ENCODE peak calls at places on chromosomes 3 and 15, in seven cellular contexts. One of them, this sample, is unnamed.
A peak's percentile ranks its signal among the peaks of the same experiment; 100 is the strongest.

GRCh38 chr3:88231207-88231606 is 81.4 kb downstream of the C3orf38 start:
- DNase-seq in endothelial cell of umbilical vein: no peak
- DNase-seq in prostate gland: no peak
- DNase-seq in Panc1: no peak
- DNase-seq in transverse colon: no peak
- DNase-seq in HCT116: no peak
- DNase-seq in esophagus muscularis mucosa: no peak
- DNase-seq in this sample: no peak

GRCh38 chr3:157130881-157131251 is 29.1 kb downstream of the CCNL1 start:
- DNase-seq in endothelial cell of umbilical vein: no peak
- DNase-seq in prostate gland: no peak
- DNase-seq in Panc1: no peak
- DNase-seq in transverse colon: no peak
- DNase-seq in HCT116: no peak
- DNase-seq in esophagus muscularis mucosa: no peak
- DNase-seq in this sample: no peak

GRCh38 chr3:156176048-156176447 is 55.7 kb downstream of the KCNAB1 start:
- DNase-seq in endothelial cell of umbilical vein: no peak
- DNase-seq in prostate gland: no peak
- DNase-seq in Panc1: no peak
- DNase-seq in transverse colon: no peak
- DNase-seq in HCT116: no peak
- DNase-seq in esophagus muscularis mucosa: peak; percentile 5
- DNase-seq in this sample: no peak

GRCh38 chr15:82172506-82172905 is 90.0 kb downstream of the EFL1 start:
- DNase-seq in endothelial cell of umbilical vein: no peak
- DNase-seq in prostate gland: no peak
- DNase-seq in Panc1: no peak
- DNase-seq in transverse colon: no peak
- DNase-seq in HCT116: peak; percentile 6
- DNase-seq in esophagus muscularis mucosa: no peak
- DNase-seq in this sample: no peak

GRCh38 chr3:118548434-118548833 is 486.2 kb downstream of the IGSF11 start:
- DNase-seq in endothelial cell of umbilical vein: peak; percentile 37
- DNase-seq in prostate gland: no peak
- DNase-seq in Panc1: no peak
- DNase-seq in transverse colon: no peak
- DNase-seq in HCT116: no peak
- DNase-seq in esophagus muscularis mucosa: no peak
- DNase-seq in this sample: no peak

GRCh38 chr3:44981751-44982150 is 5.7 kb downstream of the EXOSC7 start:
- DNase-seq in endothelial cell of umbilical vein: no peak
- DNase-seq in prostate gland: no peak
- DNase-seq in Panc1: no peak
- DNase-seq in transverse colon: no peak
- DNase-seq in HCT116: no peak
- DNase-seq in esophagus muscularis mucosa: no peak
- DNase-seq in this sample: no peak

GRCh38 chr3:136751259-136752045 is 726 bp downstream of the STAG1 start:
- DNase-seq in endothelial cell of umbilical vein: peak; percentile 84
- DNase-seq in prostate gland: peak; percentile 59
- DNase-seq in Panc1: no peak
- DNase-seq in transverse colon: peak; percentile 81
- DNase-seq in HCT116: no peak
- DNase-seq in esophagus muscularis mucosa: peak; percentile 94
- DNase-seq in this sample: peak; percentile 87

GRCh38 chr3:65908588-65908987 is 130.1 kb downstream of the MAGI1 start:
- DNase-seq in endothelial cell of umbilical vein: no peak
- DNase-seq in prostate gland: no peak
- DNase-seq in Panc1: no peak
- DNase-seq in transverse colon: no peak
- DNase-seq in HCT116: no peak
- DNase-seq in esophagus muscularis mucosa: no peak
- DNase-seq in this sample: no peak

GRCh38 chr3:110234831-110235230 is 836.8 kb upstream of the NECTIN3 start:
- DNase-seq in endothelial cell of umbilical vein: no peak
- DNase-seq in prostate gland: no peak
- DNase-seq in Panc1: no peak
- DNase-seq in transverse colon: no peak
- DNase-seq in HCT116: no peak
- DNase-seq in esophagus muscularis mucosa: no peak
- DNase-seq in this sample: no peak

GRCh38 chr15:43383070-43383469 is 12.2 kb downstream of the TUBGCP4 start:
- DNase-seq in endothelial cell of umbilical vein: no peak
- DNase-seq in prostate gland: no peak
- DNase-seq in Panc1: no peak
- DNase-seq in transverse colon: no peak
- DNase-seq in HCT116: no peak
- DNase-seq in esophagus muscularis mucosa: no peak
- DNase-seq in this sample: no peak

GRCh38 chr15:75233504-75234190 is 24.5 kb upstream of the GOLGA6C start:
- DNase-seq in endothelial cell of umbilical vein: no peak
- DNase-seq in prostate gland: no peak
- DNase-seq in Panc1: no peak
- DNase-seq in transverse colon: peak; percentile 2
- DNase-seq in HCT116: no peak
- DNase-seq in esophagus muscularis mucosa: no peak
- DNase-seq in this sample: peak; percentile 59

GRCh38 chr15:65869954-65870871 is 922 bp downstream of the RAB11A start:
- DNase-seq in endothelial cell of umbilical vein: peak; percentile 85
- DNase-seq in prostate gland: peak; percentile 73
- DNase-seq in Panc1: no peak
- DNase-seq in transverse colon: peak; percentile 75
- DNase-seq in HCT116: no peak
- DNase-seq in esophagus muscularis mucosa: no peak
- DNase-seq in this sample: peak; percentile 68

GRCh38 chr15:32723171-32723948 is 5.6 kb downstream of the GREM1 start:
- DNase-seq in endothelial cell of umbilical vein: no peak
- DNase-seq in prostate gland: no peak
- DNase-seq in Panc1: no peak
- DNase-seq in transverse colon: no peak
- DNase-seq in HCT116: no peak
- DNase-seq in esophagus muscularis mucosa: no peak
- DNase-seq in this sample: no peak

GRCh38 chr15:99385865-99386264 is 134.6 kb downstream of the LRRC28 start:
- DNase-seq in endothelial cell of umbilical vein: peak; percentile 53
- DNase-seq in prostate gland: peak; percentile 23
- DNase-seq in Panc1: no peak
- DNase-seq in transverse colon: peak; percentile 75
- DNase-seq in HCT116: no peak
- DNase-seq in esophagus muscularis mucosa: no peak
- DNase-seq in this sample: no peak

GRCh38 chr3:176988795-176989194 is 208.5 kb downstream of the TBL1XR1 start:
- DNase-seq in endothelial cell of umbilical vein: no peak
- DNase-seq in prostate gland: no peak
- DNase-seq in Panc1: no peak
- DNase-seq in transverse colon: no peak
- DNase-seq in HCT116: no peak
- DNase-seq in esophagus muscularis mucosa: no peak
- DNase-seq in this sample: no peak

GRCh38 chr15:33341943-33342342 is 31.2 kb downstream of the RYR3 start:
- DNase-seq in endothelial cell of umbilical vein: no peak
- DNase-seq in prostate gland: no peak
- DNase-seq in Panc1: no peak
- DNase-seq in transverse colon: no peak
- DNase-seq in HCT116: no peak
- DNase-seq in esophagus muscularis mucosa: no peak
- DNase-seq in this sample: no peak

GRCh38 chr3:177615015-177615414 is 417.7 kb upstream of the TBL1XR1 start:
- DNase-seq in endothelial cell of umbilical vein: peak; percentile 90
- DNase-seq in prostate gland: peak; percentile 79
- DNase-seq in Panc1: no peak
- DNase-seq in transverse colon: peak; percentile 54
- DNase-seq in HCT116: no peak
- DNase-seq in esophagus muscularis mucosa: peak; percentile 93
- DNase-seq in this sample: peak; percentile 81

GRCh38 chr15:62165029-62165792 is at the start of gene C2CD4B:
- DNase-seq in endothelial cell of umbilical vein: peak; percentile 89
- DNase-seq in prostate gland: peak; percentile 42
- DNase-seq in Panc1: no peak
- DNase-seq in transverse colon: peak; percentile 72
- DNase-seq in HCT116: no peak
- DNase-seq in esophagus muscularis mucosa: no peak
- DNase-seq in this sample: no peak

GRCh38 chr3:121998588-121999473 is 23.2 kb downstream of the ILDR1 start:
- DNase-seq in endothelial cell of umbilical vein: peak; percentile 41
- DNase-seq in prostate gland: no peak
- DNase-seq in Panc1: no peak
- DNase-seq in transverse colon: no peak
- DNase-seq in HCT116: no peak
- DNase-seq in esophagus muscularis mucosa: peak; percentile 77
- DNase-seq in this sample: no peak

GRCh38 chr3:144109944-144110343 is 138.3 kb downstream of the DIPK2A start:
- DNase-seq in endothelial cell of umbilical vein: no peak
- DNase-seq in prostate gland: no peak
- DNase-seq in Panc1: no peak
- DNase-seq in transverse colon: no peak
- DNase-seq in HCT116: no peak
- DNase-seq in esophagus muscularis mucosa: no peak
- DNase-seq in this sample: no peak

GRCh38 chr3:101151286-101151901 is 158.2 kb upstream of the ABI3BP start:
- DNase-seq in endothelial cell of umbilical vein: no peak
- DNase-seq in prostate gland: no peak
- DNase-seq in Panc1: no peak
- DNase-seq in transverse colon: no peak
- DNase-seq in HCT116: no peak
- DNase-seq in esophagus muscularis mucosa: no peak
- DNase-seq in this sample: no peak

GRCh38 chr3:89314454-89314853 is 207.0 kb downstream of the EPHA3 start:
- DNase-seq in endothelial cell of umbilical vein: no peak
- DNase-seq in prostate gland: no peak
- DNase-seq in Panc1: no peak
- DNase-seq in transverse colon: no peak
- DNase-seq in HCT116: no peak
- DNase-seq in esophagus muscularis mucosa: no peak
- DNase-seq in this sample: no peak

GRCh38 chr3:115800489-115801080 is 177.3 kb downstream of the GAP43 start:
- DNase-seq in endothelial cell of umbilical vein: no peak
- DNase-seq in prostate gland: no peak
- DNase-seq in Panc1: no peak
- DNase-seq in transverse colon: no peak
- DNase-seq in HCT116: no peak
- DNase-seq in esophagus muscularis mucosa: no peak
- DNase-seq in this sample: no peak

GRCh38 chr3:61571516-61572336 is 10.4 kb downstream of the PTPRG start:
- DNase-seq in endothelial cell of umbilical vein: peak; percentile 73
- DNase-seq in prostate gland: no peak
- DNase-seq in Panc1: no peak
- DNase-seq in transverse colon: no peak
- DNase-seq in HCT116: no peak
- DNase-seq in esophagus muscularis mucosa: peak; percentile 85
- DNase-seq in this sample: no peak

DNA sequence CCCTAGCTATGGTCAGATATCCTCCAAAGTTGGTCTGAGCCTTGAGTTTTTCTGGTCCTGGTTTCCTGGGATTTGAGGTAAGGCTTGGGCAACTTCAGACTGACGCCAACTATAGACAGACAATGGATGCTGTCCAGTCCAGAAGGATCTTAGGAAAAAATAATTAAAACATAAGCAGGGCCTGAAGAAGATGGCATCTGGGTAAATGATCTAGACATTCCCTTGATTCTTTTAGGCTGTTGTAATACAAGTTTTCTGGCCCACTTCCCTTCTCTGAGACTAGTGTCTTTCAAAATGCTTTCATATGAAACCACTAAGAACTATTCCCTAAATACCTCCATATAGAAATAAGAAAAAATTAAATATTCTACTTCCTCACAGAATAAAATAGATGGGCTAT is 47.6 kb upstream of the PLXND1 start:
- DNase-seq in endothelial cell of umbilical vein: no peak
- DNase-seq in prostate gland: no peak
- DNase-seq in Panc1: no peak
- DNase-seq in transverse colon: no peak
- DNase-seq in HCT116: no peak
- DNase-seq in esophagus muscularis mucosa: no peak
- DNase-seq in this sample: no peak
- H3K4me1 ChIP-seq in endothelial cell of umbilical vein: peaks cover 55% of the 10 kb centered on the region
- H3K4me1 ChIP-seq in prostate gland: no peaks in the 10 kb centered on the region
- H3K4me1 ChIP-seq in Panc1: peaks cover 33% of the 10 kb centered on the region
- H3K4me1 ChIP-seq in transverse colon: no peaks in the 10 kb centered on the region
- H3K4me1 ChIP-seq in HCT116: peaks cover 80% of the 10 kb centered on the region
- H3K4me1 ChIP-seq in esophagus muscularis mucosa: peaks cover 57% of the 10 kb centered on the region
- H3K4me1 ChIP-seq in this sample: peaks cover 50% of the 10 kb centered on the region

GRCh38 chr15:100902436-100903190 is 16.5 kb upstream of the LRRK1 start:
- DNase-seq in endothelial cell of umbilical vein: peak; percentile 90
- DNase-seq in prostate gland: peak; percentile 97
- DNase-seq in Panc1: no peak
- DNase-seq in transverse colon: peak; percentile 83
- DNase-seq in HCT116: no peak
- DNase-seq in esophagus muscularis mucosa: peak; percentile 94
- DNase-seq in this sample: peak; percentile 97
- TF ChIP-seq POLR2AphosphoS5 in endothelial cell of umbilical vein: peak; percentile 80
- TF ChIP-seq POLR2AphosphoS5 in prostate gland: peak; percentile 97
- TF ChIP-seq POLR2AphosphoS5 in Panc1: no peak
- TF ChIP-seq POLR2AphosphoS5 in transverse colon: peak; percentile 84
- TF ChIP-seq POLR2AphosphoS5 in HCT116: no peak
- TF ChIP-seq POLR2AphosphoS5 in esophagus muscularis mucosa: peak; percentile 78
- TF ChIP-seq POLR2AphosphoS5 in this sample: peak; percentile 63

GRCh38 chr3:128788268-128788869 is 62.4 kb downstream of the RAB7A start:
- DNase-seq in endothelial cell of umbilical vein: no peak
- DNase-seq in prostate gland: no peak
- DNase-seq in Panc1: no peak
- DNase-seq in transverse colon: no peak
- DNase-seq in HCT116: no peak
- DNase-seq in esophagus muscularis mucosa: no peak
- DNase-seq in this sample: no peak
- H3K4me1 ChIP-seq in endothelial cell of umbilical vein: peaks cover 17% of the 10 kb centered on the region
- H3K4me1 ChIP-seq in prostate gland: no peaks in the 10 kb centered on the region
- H3K4me1 ChIP-seq in Panc1: peaks cover 29% of the 10 kb centered on the region
- H3K4me1 ChIP-seq in transverse colon: peaks cover 27% of the 10 kb centered on the region
- H3K4me1 ChIP-seq in HCT116: peaks cover 69% of the 10 kb centered on the region
- H3K4me1 ChIP-seq in esophagus muscularis mucosa: peaks cover 92% of the 10 kb centered on the region
- H3K4me1 ChIP-seq in this sample: no peaks in the 10 kb centered on the region

GRCh38 chr15:79154491-79155182 is 64.1 kb upstream of the RASGRF1 start:
- DNase-seq in endothelial cell of umbilical vein: no peak
- DNase-seq in prostate gland: no peak
- DNase-seq in Panc1: no peak
- DNase-seq in transverse colon: no peak
- DNase-seq in HCT116: no peak
- DNase-seq in esophagus muscularis mucosa: no peak
- DNase-seq in this sample: no peak
- TF ChIP-seq POLR2AphosphoS5 in endothelial cell of umbilical vein: no peak
- TF ChIP-seq POLR2AphosphoS5 in prostate gland: no peak
- TF ChIP-seq POLR2AphosphoS5 in Panc1: no peak
- TF ChIP-seq POLR2AphosphoS5 in transverse colon: no peak
- TF ChIP-seq POLR2AphosphoS5 in HCT116: no peak
- TF ChIP-seq POLR2AphosphoS5 in esophagus muscularis mucosa: no peak
- TF ChIP-seq POLR2AphosphoS5 in this sample: no peak

GRCh38 chr3:150000631-150001030 is 29.9 kb upstream of the PFN2 start:
- DNase-seq in endothelial cell of umbilical vein: no peak
- DNase-seq in prostate gland: no peak
- DNase-seq in Panc1: no peak
- DNase-seq in transverse colon: no peak
- DNase-seq in HCT116: no peak
- DNase-seq in esophagus muscularis mucosa: no peak
- DNase-seq in this sample: no peak
- H3K4me1 ChIP-seq in endothelial cell of umbilical vein: no peaks in the 10 kb centered on the region
- H3K4me1 ChIP-seq in prostate gland: no peaks in the 10 kb centered on the region
- H3K4me1 ChIP-seq in Panc1: no peaks in the 10 kb centered on the region
- H3K4me1 ChIP-seq in transverse colon: no peaks in the 10 kb centered on the region
- H3K4me1 ChIP-seq in HCT116: no peaks in the 10 kb centered on the region
- H3K4me1 ChIP-seq in esophagus muscularis mucosa: no peaks in the 10 kb centered on the region
- H3K4me1 ChIP-seq in this sample: no peaks in the 10 kb centered on the region